ENCODE peak calls at places on chromosomes 6 and 20, in five cellular contexts. One of them, this sample, is unnamed.

GRCh38 chr20:57030611-57031600 is 235.5 kb downstream of the BMP7 start:
- DNase-seq in K562: no peak
- DNase-seq in H1: no peak
- DNase-seq in GM12878: no peak
- DNase-seq in HepG2: no peak
- DNase-seq in this sample: no peak

GRCh38 chr6:137879885-137880430 is 12.9 kb downstream of the TNFAIP3 start:
- DNase-seq in K562: no peak
- DNase-seq in H1: no peak
- DNase-seq in GM12878: no peak
- DNase-seq in HepG2: no peak
- DNase-seq in this sample: peak

GRCh38 chr6:166423781-166424180 is 41.0 kb upstream of the MPC1 start:
- DNase-seq in K562: no peak
- DNase-seq in H1: no peak
- DNase-seq in GM12878: no peak
- DNase-seq in HepG2: no peak
- DNase-seq in this sample: no peak

GRCh38 chr6:137823826-137824501 is 43.1 kb upstream of the TNFAIP3 start:
- DNase-seq in K562: peak
- DNase-seq in H1: no peak
- DNase-seq in GM12878: no peak
- DNase-seq in HepG2: no peak
- DNase-seq in this sample: no peak

GRCh38 chr6:125948455-125948854 is 8.1 kb upstream of the HINT3 start:
- DNase-seq in K562: no peak
- DNase-seq in H1: no peak
- DNase-seq in GM12878: no peak
- DNase-seq in HepG2: no peak
- DNase-seq in this sample: no peak

GRCh38 chr6:87697581-87698552 is 4.2 kb downstream of the AKIRIN2 start:
- DNase-seq in K562: no peak
- DNase-seq in H1: no peak
- DNase-seq in GM12878: no peak
- DNase-seq in HepG2: no peak
- DNase-seq in this sample: no peak

GRCh38 chr20:44576297-44576696 is 6.1 kb upstream of the PKIG start:
- DNase-seq in K562: peak
- DNase-seq in H1: no peak
- DNase-seq in GM12878: no peak
- DNase-seq in HepG2: peak
- DNase-seq in this sample: no peak

GRCh38 chr6:37516076-37516919 is 16.6 kb upstream of the CCDC167 start:
- DNase-seq in K562: no peak
- DNase-seq in H1: no peak
- DNase-seq in GM12878: peak
- DNase-seq in HepG2: peak
- DNase-seq in this sample: peak

GRCh38 chr6:15698474-15698873 is 35.6 kb upstream of the DTNBP1 start:
- DNase-seq in K562: peak
- DNase-seq in H1: no peak
- DNase-seq in GM12878: no peak
- DNase-seq in HepG2: no peak
- DNase-seq in this sample: no peak

GRCh38 chr6:27986928-27987725 is 30.1 kb downstream of the OR2B6 start:
- DNase-seq in K562: no peak
- DNase-seq in H1: no peak
- DNase-seq in GM12878: no peak
- DNase-seq in HepG2: no peak
- DNase-seq in this sample: no peak

GRCh38 chr6:159608961-159609673 is 83.9 kb downstream of the SOD2 start:
- DNase-seq in K562: peak
- DNase-seq in H1: no peak
- DNase-seq in GM12878: no peak
- DNase-seq in HepG2: peak
- DNase-seq in this sample: peak

GRCh38 chr6:32819729-32820128 is 2.9 kb upstream of the HLA-DOB start:
- DNase-seq in K562: no peak
- DNase-seq in H1: no peak
- DNase-seq in GM12878: no peak
- DNase-seq in HepG2: no peak
- DNase-seq in this sample: no peak

GRCh38 chr20:50691585-50692552 is 527 bp upstream of the RIPOR3 start:
- DNase-seq in K562: peak
- DNase-seq in H1: no peak
- DNase-seq in GM12878: no peak
- DNase-seq in HepG2: no peak
- DNase-seq in this sample: peak

DNA sequence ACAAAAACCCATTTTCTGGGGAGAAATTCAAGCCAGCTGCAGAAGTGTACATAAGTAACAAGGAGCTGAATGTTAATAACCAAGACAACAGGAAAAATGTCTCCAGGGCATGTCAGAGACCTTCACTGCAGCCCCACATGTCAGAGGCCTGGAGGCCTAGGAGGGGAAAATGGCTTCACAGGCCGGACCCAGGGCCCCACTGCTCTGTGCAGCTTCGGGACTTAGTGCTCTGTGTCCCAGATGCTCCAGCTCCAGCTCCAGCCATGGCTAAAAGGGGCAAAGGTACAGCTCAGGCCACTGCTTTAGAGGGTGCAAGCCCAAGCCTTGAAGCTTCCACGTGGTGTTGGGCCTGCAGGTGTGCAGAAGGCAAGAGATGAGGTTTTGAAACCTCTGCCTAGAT is 43.6 kb downstream of the HACE1 start:
- DNase-seq in K562: no peak
- DNase-seq in H1: no peak
- DNase-seq in GM12878: no peak
- DNase-seq in HepG2: no peak
- DNase-seq in this sample: no peak
- TF ChIP-seq ATF2 in K562: no peak
- TF ChIP-seq ATF2 in H1: no peak
- TF ChIP-seq ATF2 in GM12878: no peak
- TF ChIP-seq ATF2 in HepG2: no peak
- TF ChIP-seq ATF2 in this sample: no peak

GRCh38 chr6:25217275-25217674 is 61.9 kb upstream of the CARMIL1 start:
- DNase-seq in K562: no peak
- DNase-seq in H1: no peak
- DNase-seq in GM12878: no peak
- DNase-seq in HepG2: no peak
- DNase-seq in this sample: no peak

GRCh38 chr6:25218346-25218745 is 60.8 kb upstream of the CARMIL1 start:
- DNase-seq in K562: no peak
- DNase-seq in H1: no peak
- DNase-seq in GM12878: no peak
- DNase-seq in HepG2: no peak
- DNase-seq in this sample: no peak

GRCh38 chr6:25220853-25221252 is 58.3 kb upstream of the CARMIL1 start:
- DNase-seq in K562: no peak
- DNase-seq in H1: no peak
- DNase-seq in GM12878: no peak
- DNase-seq in HepG2: no peak
- DNase-seq in this sample: no peak

GRCh38 chr6:25219581-25220249 is 59.5 kb upstream of the CARMIL1 start:
- DNase-seq in K562: no peak
- DNase-seq in H1: no peak
- DNase-seq in GM12878: no peak
- DNase-seq in HepG2: no peak
- DNase-seq in this sample: no peak

GRCh38 chr6:25219147-25219546 is 60.0 kb upstream of the CARMIL1 start:
- DNase-seq in K562: no peak
- DNase-seq in H1: no peak
- DNase-seq in GM12878: no peak
- DNase-seq in HepG2: no peak
- DNase-seq in this sample: no peak
- TF ChIP-seq ATF2 in K562: no peak
- TF ChIP-seq ATF2 in H1: no peak
- TF ChIP-seq ATF2 in GM12878: no peak
- TF ChIP-seq ATF2 in HepG2: no peak
- TF ChIP-seq ATF2 in this sample: no peak

GRCh38 chr20:22456109-22456508 is 128.3 kb downstream of the FOXA2 start:
- DNase-seq in K562: no peak
- DNase-seq in H1: no peak
- DNase-seq in GM12878: no peak
- DNase-seq in HepG2: no peak
- DNase-seq in this sample: no peak
- TF ChIP-seq ATF2 in K562: no peak
- TF ChIP-seq ATF2 in H1: no peak
- TF ChIP-seq ATF2 in GM12878: no peak
- TF ChIP-seq ATF2 in HepG2: no peak
- TF ChIP-seq ATF2 in this sample: no peak

GRCh38 chr6:3946779-3947178 is 97.6 kb downstream of the FAM50B start:
- DNase-seq in K562: peak
- DNase-seq in H1: no peak
- DNase-seq in GM12878: no peak
- DNase-seq in HepG2: no peak
- DNase-seq in this sample: no peak
- TF ChIP-seq ATF2 in K562: no peak
- TF ChIP-seq ATF2 in H1: no peak
- TF ChIP-seq ATF2 in GM12878: no peak
- TF ChIP-seq ATF2 in HepG2: no peak
- TF ChIP-seq ATF2 in this sample: no peak

GRCh38 chr20:21526776-21527175 is 12.9 kb upstream of the NKX2-2 start:
- DNase-seq in K562: no peak
- DNase-seq in H1: no peak
- DNase-seq in GM12878: no peak
- DNase-seq in HepG2: no peak
- DNase-seq in this sample: no peak
- TF ChIP-seq ATF2 in K562: no peak
- TF ChIP-seq ATF2 in H1: no peak
- TF ChIP-seq ATF2 in GM12878: no peak
- TF ChIP-seq ATF2 in HepG2: no peak
- TF ChIP-seq ATF2 in this sample: no peak

GRCh38 chr6:123028263-123028662 is 32.2 kb downstream of the CLVS2 start:
- DNase-seq in K562: no peak
- DNase-seq in H1: no peak
- DNase-seq in GM12878: no peak
- DNase-seq in HepG2: no peak
- DNase-seq in this sample: no peak

GRCh38 chr6:123027392-123027791 is 31.4 kb downstream of the CLVS2 start:
- DNase-seq in K562: no peak
- DNase-seq in H1: no peak
- DNase-seq in GM12878: no peak
- DNase-seq in HepG2: no peak
- DNase-seq in this sample: no peak

GRCh38 chr6:123030292-123030691 is 34.3 kb downstream of the CLVS2 start:
- DNase-seq in K562: no peak
- DNase-seq in H1: no peak
- DNase-seq in GM12878: no peak
- DNase-seq in HepG2: no peak
- DNase-seq in this sample: no peak
- TF ChIP-seq ATF2 in K562: no peak
- TF ChIP-seq ATF2 in H1: no peak
- TF ChIP-seq ATF2 in GM12878: no peak
- TF ChIP-seq ATF2 in HepG2: no peak
- TF ChIP-seq ATF2 in this sample: no peak

DNA sequence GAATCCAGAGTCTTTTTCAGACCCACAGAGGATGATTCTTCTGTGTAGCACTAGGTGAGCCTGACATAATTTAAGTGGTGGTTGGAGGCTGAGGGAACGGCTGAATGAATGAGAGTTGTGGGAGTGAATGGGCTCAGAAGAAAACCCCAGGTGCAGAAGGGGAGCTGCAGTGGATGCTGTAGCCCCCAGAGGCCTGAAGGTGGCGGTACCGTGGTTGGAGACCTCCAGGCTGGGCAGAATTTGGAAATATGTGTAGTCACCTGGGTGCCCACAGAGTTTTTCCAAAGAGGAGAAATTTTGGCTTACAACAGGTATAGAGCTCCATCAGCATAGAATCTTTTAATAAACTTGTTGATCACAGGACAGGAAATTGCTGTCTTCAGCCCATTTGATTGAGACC is 6.5 kb upstream of the RAET1G start:
- DNase-seq in K562: no peak
- DNase-seq in H1: peak
- DNase-seq in GM12878: no peak
- DNase-seq in HepG2: no peak
- DNase-seq in this sample: peak
- TF ChIP-seq ATF2 in K562: no peak
- TF ChIP-seq ATF2 in H1: no peak
- TF ChIP-seq ATF2 in GM12878: no peak
- TF ChIP-seq ATF2 in HepG2: no peak
- TF ChIP-seq ATF2 in this sample: no peak

DNA sequence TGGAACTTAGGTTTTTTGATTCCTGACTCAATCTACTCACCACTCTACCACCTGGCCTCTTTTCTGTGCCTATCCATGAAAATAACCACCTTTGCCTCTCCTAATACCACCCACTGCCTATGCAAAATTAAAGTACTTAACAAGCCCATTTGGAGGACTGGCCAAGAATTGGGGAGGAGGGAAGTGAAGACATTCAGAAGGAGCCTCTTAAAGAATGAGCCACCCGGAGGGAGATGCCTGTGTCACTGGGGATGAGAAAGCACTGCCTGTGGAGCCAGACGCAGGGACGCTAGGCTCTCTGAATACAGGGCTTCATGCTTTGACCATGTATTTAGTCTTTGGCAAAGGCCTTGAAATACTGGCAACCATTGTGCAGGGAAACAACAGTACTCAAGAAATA is 40.0 kb upstream of the MRPS10 start:
- DNase-seq in K562: no peak
- DNase-seq in H1: peak
- DNase-seq in GM12878: no peak
- DNase-seq in HepG2: no peak
- DNase-seq in this sample: peak
- TF ChIP-seq ATF2 in K562: no peak
- TF ChIP-seq ATF2 in H1: no peak
- TF ChIP-seq ATF2 in GM12878: no peak
- TF ChIP-seq ATF2 in HepG2: no peak
- TF ChIP-seq ATF2 in this sample: no peak

DNA sequence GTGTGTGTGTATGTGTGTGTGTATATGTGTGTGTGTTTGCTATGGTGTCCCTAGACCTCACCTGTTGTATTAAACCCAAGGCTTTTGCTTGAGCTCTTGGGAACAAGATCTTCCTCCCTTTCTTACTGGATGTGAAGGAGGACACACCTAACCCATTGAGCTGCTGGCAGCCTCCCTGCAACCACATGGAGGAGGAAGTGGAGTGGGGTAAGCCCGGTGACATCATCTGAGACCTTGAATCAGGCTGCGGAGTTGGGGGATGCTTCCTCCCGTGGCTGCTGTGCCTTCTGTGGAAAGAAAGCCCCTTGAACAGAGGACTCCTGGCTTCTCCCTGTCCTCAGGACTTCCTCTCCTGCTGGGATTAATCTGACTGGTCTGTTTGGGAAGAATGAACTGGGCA is 3.3 kb downstream of the CST11 start:
- DNase-seq in K562: no peak
- DNase-seq in H1: no peak
- DNase-seq in GM12878: no peak
- DNase-seq in HepG2: no peak
- DNase-seq in this sample: no peak
- TF ChIP-seq ATF2 in K562: no peak
- TF ChIP-seq ATF2 in H1: no peak
- TF ChIP-seq ATF2 in GM12878: no peak
- TF ChIP-seq ATF2 in HepG2: no peak
- TF ChIP-seq ATF2 in this sample: no peak

GRCh38 chr20:31608256-31608980 is 3.3 kb downstream of the ID1 start:
- DNase-seq in K562: peak
- DNase-seq in H1: peak
- DNase-seq in GM12878: no peak
- DNase-seq in HepG2: peak
- DNase-seq in this sample: peak
- TF ChIP-seq ATF2 in K562: no peak
- TF ChIP-seq ATF2 in H1: no peak
- TF ChIP-seq ATF2 in GM12878: no peak
- TF ChIP-seq ATF2 in HepG2: peak
- TF ChIP-seq ATF2 in this sample: no peak